ENCODE peak calls at places on chromosomes 16 and 17, in four cellular contexts. Y is HL-60, V is K562, U is GM12878. E is an unnamed sample.

GRCh38 chr16:83802135-83802534 is 5.6 kb upstream of the HSBP1 start:
- DNase-seq in Y (no peak), V (no peak), U (no peak), E (peak)

GRCh38 chr16:69240336-69240735 is 53.4 kb downstream of the SNTB2 start:
- DNase-seq in Y (no peak), V (no peak), U (no peak), E (no peak)

GRCh38 chr17:8285270-8286181 is 2.9 kb upstream of the RANGRF start:
- DNase-seq in Y (peak), V (no peak), U (no peak), E (no peak)

GRCh38 chr16:7938175-7938574 is 605.5 kb downstream of the RBFOX1 start:
- DNase-seq in Y (no peak), V (no peak), U (no peak), E (no peak)

GRCh38 chr16:63617047-63617989 is 1504.5 kb downstream of the CDH11 start:
- DNase-seq in Y (no peak), V (no peak), U (no peak), E (no peak)

GRCh38 chr17:49575524-49576120 is at the start of gene NXPH3:
- DNase-seq in Y (peak), V (peak), U (no peak), E (peak)

GRCh38 chr16:68369697-68370096 is 58.9 kb downstream of the PRMT7 start:
- DNase-seq in Y (peak), V (no peak), U (peak), E (peak)

GRCh38 chr17:17269926-17270773 is 10.9 kb downstream of the COPS3 start:
- DNase-seq in Y (no peak), V (no peak), U (no peak), E (no peak)

GRCh38 chr17:80106751-80107150 is 5.4 kb downstream of the GAA start:
- DNase-seq in Y (no peak), V (no peak), U (no peak), E (no peak)

GRCh38 chr16:67959520-67959919 is 8.9 kb downstream of the SLC12A4 start:
- DNase-seq in Y (no peak), V (peak), U (no peak), E (no peak)

GRCh38 chr16:48617711-48618148 is 7.8 kb upstream of the N4BP1 start:
- DNase-seq in Y (no peak), V (no peak), U (no peak), E (no peak)

GRCh38 chr17:63345598-63345997 is 100.5 kb downstream of the CYB561 start:
- DNase-seq in Y (no peak), V (no peak), U (no peak), E (no peak)

GRCh38 chr16:1282275-1282995 is 26.6 kb downstream of the TPSD1 start:
- DNase-seq in Y (no peak), V (peak), U (no peak), E (no peak)

GRCh38 chr16:25045696-25046381 is 30.7 kb upstream of the ARHGAP17 start:
- DNase-seq in Y (no peak), V (no peak), U (no peak), E (no peak)

GRCh38 chr16:65125871-65126270 is 4.0 kb upstream of the CDH11 start:
- DNase-seq in Y (no peak), V (no peak), U (no peak), E (no peak)

GRCh38 chr17:31171711-31172110 is 76.9 kb downstream of the NF1 start:
- DNase-seq in Y (no peak), V (no peak), U (no peak), E (no peak)

GRCh38 chr17:63843387-63844292 is 1.2 kb upstream of the SMARCD2 start:
- DNase-seq in Y (peak), V (no peak), U (peak), E (no peak)

GRCh38 chr16:81938331-81939163 is 72.7 kb downstream of the SDR42E1 start:
- DNase-seq in Y (no peak), V (no peak), U (no peak), E (no peak)

GRCh38 chr16:1401061-1401757 is 13.3 kb downstream of the UNKL start:
- DNase-seq in Y (no peak), V (no peak), U (no peak), E (no peak)

GRCh38 chr17:41523787-41524186 is 4.3 kb downstream of the KRT19 start:
- DNase-seq in Y (no peak), V (no peak), U (no peak), E (no peak)

GRCh38 chr16:10740845-10741208 is 2.8 kb upstream of the NUBP1 start:
- DNase-seq in Y (no peak), V (no peak), U (no peak), E (no peak)

GRCh38 chr16:9016824-9017223 is 53.1 kb upstream of the USP7 start:
- DNase-seq in Y (peak), V (no peak), U (no peak), E (no peak)

GRCh38 chr17:42362245-42362961 is 25.8 kb downstream of the STAT3 start:
- DNase-seq in Y (no peak), V (no peak), U (no peak), E (no peak)

GRCh38 chr16:10896723-10897122 is 19.7 kb downstream of the CIITA start:
- DNase-seq in Y (no peak), V (no peak), U (no peak), E (no peak)

GRCh38 chr16:55453909-55454308 is 25.1 kb upstream of the MMP2 start:
- DNase-seq in Y (no peak), V (no peak), U (no peak), E (no peak)

GRCh38 chr16:61792194-61792904 is 243.9 kb downstream of the CDH8 start:
- DNase-seq in Y (no peak), V (no peak), U (no peak), E (no peak)

GRCh38 chr17:48198950-48199541 is 91.5 kb downstream of the SNX11 start:
- DNase-seq in Y (no peak), V (no peak), U (no peak), E (no peak)

GRCh38 chr17:12580640-12581039 is 85.0 kb upstream of the MYOCD start:
- DNase-seq in Y (no peak), V (no peak), U (no peak), E (no peak)

GRCh38 chr16:22326771-22327445 is 29.7 kb downstream of the POLR3E start:
- DNase-seq in Y (no peak), V (no peak), U (no peak), E (no peak)

GRCh38 chr17:63550816-63551639 is 751 bp downstream of the DCAF7 start:
- DNase-seq in Y (no peak), V (peak), U (no peak), E (no peak)

GRCh38 chr17:56257075-56257474 is 103.8 kb downstream of the ANKFN1 start:
- DNase-seq in Y (no peak), V (no peak), U (no peak), E (no peak)

GRCh38 chr17:2054740-2055493 is at the start of gene HIC1:
- DNase-seq in Y (no peak), V (peak), U (no peak), E (peak)

GRCh38 chr17:7260601-7261376 is 1.5 kb downstream of the CLDN7 start:
- DNase-seq in Y (no peak), V (no peak), U (no peak), E (peak)

GRCh38 chr17:33871720-33872535 is 383.2 kb upstream of the CCL2 start:
- DNase-seq in Y (no peak), V (peak), U (no peak), E (no peak)

GRCh38 chr16:31641279-31641678 is 113.6 kb downstream of the AHSP start:
- DNase-seq in Y (no peak), V (no peak), U (no peak), E (no peak)

DNA sequence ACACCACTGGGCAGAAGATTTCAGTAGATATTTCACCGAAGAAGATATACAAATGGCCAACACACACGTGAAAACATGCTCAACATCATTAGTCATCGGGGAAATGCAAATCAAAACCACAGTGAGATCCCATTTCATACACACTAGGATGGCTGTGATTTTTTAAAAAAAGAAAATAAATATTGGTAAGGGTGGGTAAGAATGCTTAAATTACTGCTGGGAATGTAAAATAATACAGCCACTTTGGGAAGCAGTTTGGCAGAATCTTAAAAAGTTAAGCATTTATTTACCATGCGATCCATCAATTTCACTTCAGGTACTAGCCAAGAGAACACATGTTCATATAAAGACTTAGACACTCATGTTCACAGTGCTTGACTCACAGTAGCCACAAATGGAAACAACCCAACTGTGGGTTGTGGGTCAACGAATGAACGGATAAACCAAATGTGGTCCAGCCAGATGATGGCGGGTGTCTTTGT is 6.5 kb upstream of the C16orf74 start:
- DNase-seq in Y (no peak), V (no peak), U (peak), E (no peak)
- TF ChIP-seq SPI1 in Y (no peak), V (no peak), U (no peak), E (no peak)

DNA sequence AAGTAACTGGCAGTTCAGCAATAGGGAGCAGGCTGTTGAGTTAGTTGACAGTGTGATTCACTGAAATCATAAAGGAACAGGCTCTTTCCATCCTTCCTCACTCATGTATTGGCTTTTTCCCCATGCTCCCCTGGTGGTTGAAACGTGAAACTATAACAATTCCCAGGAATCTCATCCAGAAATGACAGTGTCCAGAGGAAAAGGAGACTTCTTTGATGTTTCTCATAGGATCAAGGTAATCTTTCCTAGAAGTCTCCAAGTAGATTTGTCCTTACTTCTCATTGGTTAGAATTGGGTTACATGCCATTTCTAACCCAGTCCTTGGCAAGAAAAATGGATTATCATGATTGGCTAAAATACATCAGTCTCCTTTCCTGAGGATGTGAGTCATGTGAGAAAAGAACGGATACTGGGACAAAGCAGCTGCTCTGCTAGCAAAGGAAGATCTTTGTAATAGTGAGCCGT is 14.4 kb downstream of the TTC19 start:
- DNase-seq in Y (no peak), V (no peak), U (no peak), E (no peak)
- TF ChIP-seq SPI1 in Y (no peak), V (no peak), U (no peak), E (no peak)

DNA sequence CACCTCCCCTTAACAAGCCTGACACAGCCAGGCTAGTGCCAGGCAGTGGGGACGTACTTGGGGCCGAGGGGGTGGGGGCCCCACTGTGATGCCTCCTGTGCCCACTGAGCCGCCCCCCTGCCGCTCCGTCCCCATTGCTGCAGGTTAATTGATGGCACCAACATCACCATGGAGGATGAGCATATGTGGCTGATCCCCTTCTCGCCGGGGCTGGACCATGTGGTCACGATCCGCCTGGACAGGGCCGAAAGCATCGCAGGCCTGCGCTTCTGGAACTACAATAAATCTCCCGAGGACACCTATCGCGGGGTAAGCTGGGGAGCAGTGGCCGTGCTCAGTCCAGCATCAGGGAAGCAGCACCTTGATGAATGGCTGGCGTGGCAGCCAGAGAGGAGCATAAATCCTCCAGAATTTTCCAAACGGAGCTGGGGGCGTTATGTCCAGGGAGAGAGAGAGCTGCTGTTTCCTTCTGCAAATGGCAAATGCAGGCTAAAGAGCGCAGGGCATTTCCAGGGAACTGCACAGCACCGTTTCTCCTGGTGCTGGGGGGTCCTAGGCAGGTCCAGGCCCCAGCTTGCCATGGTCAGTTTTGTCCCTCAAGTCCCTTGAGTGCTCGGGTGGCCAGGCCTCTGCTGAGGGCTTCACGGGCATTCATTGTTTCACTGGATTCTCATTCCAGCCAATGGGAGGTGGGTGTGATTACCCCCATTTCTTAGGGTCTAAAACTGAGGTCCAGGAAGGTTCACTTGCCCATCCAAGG is 216.4 kb downstream of the KATNIP start:
- DNase-seq in Y (no peak), V (no peak), U (no peak), E (no peak)
- TF ChIP-seq SPI1 in Y (no peak), V (no peak), U (no peak), E (no peak)

GRCh38 chr16:85206472-85207356 is 94.4 kb upstream of the CIBAR2 start:
- DNase-seq in Y (no peak), V (no peak), U (no peak), E (no peak)
- TF ChIP-seq SPI1 in Y (no peak), V (no peak), U (no peak), E (no peak)

DNA sequence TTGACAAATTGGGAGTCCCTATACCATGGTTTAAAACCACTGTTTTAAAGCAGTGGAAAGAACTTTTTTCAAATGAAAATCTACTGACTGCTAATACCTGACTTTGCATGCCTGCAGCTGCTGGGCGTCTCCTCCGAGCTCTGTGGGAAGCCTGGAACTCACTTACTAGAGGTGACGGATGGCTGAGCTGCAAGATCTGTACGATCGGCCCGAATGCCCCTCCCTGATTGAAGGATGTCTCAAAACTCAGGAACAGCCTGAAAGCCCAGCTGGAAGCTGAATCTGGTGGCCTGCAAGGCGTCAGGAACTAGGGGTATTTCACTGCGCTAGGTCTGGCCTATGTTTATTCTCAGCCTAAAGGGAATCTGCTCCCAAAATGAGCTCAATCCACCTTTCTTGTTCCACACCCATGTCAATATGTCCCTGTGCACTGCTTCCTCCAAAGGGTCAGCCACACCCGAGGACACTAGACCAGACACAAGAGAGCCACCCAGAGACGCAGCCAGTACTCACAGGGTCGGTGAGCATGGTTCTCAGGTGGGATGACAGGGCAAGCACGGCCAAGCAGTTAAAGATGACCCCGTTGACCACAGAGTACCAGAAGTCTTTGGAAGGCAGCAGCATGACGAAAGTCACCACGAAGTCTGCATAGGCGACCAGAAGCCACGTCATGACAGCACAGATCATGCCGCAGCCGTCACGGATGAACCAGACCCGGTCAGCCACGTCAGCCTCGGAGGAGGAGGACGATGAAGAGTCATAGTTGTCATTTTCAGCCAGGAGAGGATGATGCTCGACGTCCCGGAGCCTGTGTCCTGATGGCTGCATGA is 21.3 kb downstream of the ZDHHC7 start:
- DNase-seq in Y (no peak), V (no peak), U (no peak), E (no peak)
- TF ChIP-seq SPI1 in Y (no peak), V (no peak), U (no peak), E (no peak)

DNA sequence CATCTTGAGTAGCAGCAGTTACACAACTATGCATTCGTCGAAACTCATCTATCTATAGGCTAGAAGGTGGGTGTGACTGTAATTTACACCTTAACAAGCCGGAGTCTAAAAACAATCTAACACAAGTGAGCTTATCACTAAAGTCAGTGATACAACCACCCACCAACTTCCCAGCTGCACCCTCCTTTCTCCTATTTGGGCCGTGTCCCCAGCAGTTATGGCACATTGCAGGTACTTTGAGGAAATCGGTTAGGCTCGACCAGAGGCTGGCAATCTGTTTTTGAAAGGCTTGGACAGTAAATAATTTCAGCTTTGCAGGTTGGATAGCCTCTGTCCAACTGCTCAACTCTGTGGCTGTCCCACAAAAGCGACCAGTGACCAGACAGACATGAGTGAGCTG is 26.0 kb downstream of the USP22 start:
- DNase-seq in Y (no peak), V (no peak), U (no peak), E (no peak)
- TF ChIP-seq SPI1 in Y (no peak), V (no peak), U (no peak), E (no peak)